ENCODE peak calls at places on chromosomes 3 and 15, in nine cellular contexts. F is GM06990; M is pancreas; D is skeletal muscle cell; N is A549; U is A673; A is CD8-positive, alpha-beta T cell; K is epithelial cell of esophagus; P is AG10803. S is an unnamed sample.

GRCh38 chr3:53230041-53230621 is 25.7 kb downstream of the TKT start:
- DNase-seq in N (no peak), K (no peak), M (no peak), U (no peak), P (no peak), F (no peak), A (no peak), D (no peak), S (no peak)

GRCh38 chr15:100733088-100733487 is 130.7 kb downstream of the ASB7 start:
- DNase-seq in N (peak), D (no peak), A (no peak), K (peak), P (peak), F (no peak), U (no peak), M (no peak), S (no peak)

GRCh38 chr3:172040976-172041963 is 1.9 kb downstream of the FNDC3B start:
- DNase-seq in K (peak), M (no peak), D (no peak), U (no peak), A (no peak), F (no peak), P (peak), N (peak), S (no peak)

GRCh38 chr3:101623656-101624055 is 49.7 kb downstream of the PCNP start:
- DNase-seq in N (no peak), F (no peak), U (no peak), P (no peak), M (no peak), A (no peak), K (no peak), D (no peak), S (no peak)

GRCh38 chr3:69290006-69290405 is 95.9 kb downstream of the FRMD4B start:
- DNase-seq in D (no peak), P (no peak), A (no peak), M (no peak), K (peak), U (no peak), F (no peak), N (no peak), S (no peak)

GRCh38 chr3:5186854-5187151 is 704 bp upstream of the EDEM1 start:
- DNase-seq in U (peak), K (peak), F (no peak), P (peak), D (no peak), A (no peak), M (no peak), N (no peak), S (no peak)

GRCh38 chr3:11509175-11510000 is 134.3 kb downstream of the VGLL4 start:
- DNase-seq in U (peak), F (no peak), P (peak), A (no peak), M (peak), N (peak), D (peak), K (peak), S (no peak)

GRCh38 chr3:49554639-49555265 is 475 bp downstream of the BSN start:
- DNase-seq in N (no peak), F (no peak), A (peak), K (peak), U (peak), D (no peak), P (no peak), M (peak), S (no peak)

GRCh38 chr3:184911570-184911969 is 99.6 kb downstream of the VPS8 start:
- DNase-seq in K (no peak), P (no peak), D (no peak), N (no peak), A (no peak), M (no peak), F (no peak), U (no peak), S (no peak)

GRCh38 chr3:106711650-106712049 is 665.6 kb upstream of the CCDC54 start:
- DNase-seq in A (no peak), M (no peak), D (peak), F (no peak), U (peak), P (peak), N (no peak), K (no peak), S (no peak)

GRCh38 chr3:156620260-156620659 is 54.1 kb upstream of the TIPARP start:
- DNase-seq in N (peak), D (no peak), U (no peak), M (no peak), K (peak), P (no peak), A (no peak), F (no peak), S (peak)

GRCh38 chr15:56325186-56325585 is 40.0 kb upstream of the TEX9 start:
- DNase-seq in K (peak), N (peak), U (no peak), F (no peak), A (no peak), M (no peak), P (peak), D (no peak), S (no peak)

GRCh38 chr3:43959498-43960447 is 269.0 kb downstream of the ABHD5 start:
- DNase-seq in U (no peak), N (no peak), F (no peak), P (no peak), M (no peak), A (no peak), D (no peak), K (no peak), S (no peak)

GRCh38 chr3:60403866-60404265 is 847.4 kb downstream of the FHIT start:
- DNase-seq in A (no peak), F (no peak), D (no peak), K (no peak), N (no peak), P (peak), M (no peak), U (no peak), S (no peak)

GRCh38 chr15:43370310-43370974 is 401 bp downstream of the ZSCAN29 start:
- DNase-seq in F (no peak), U (peak), M (no peak), P (peak), N (no peak), K (peak), A (no peak), D (no peak), S (no peak)

GRCh38 chr3:31508452-31509146 is 24.1 kb upstream of the STT3B start:
- DNase-seq in U (no peak), N (no peak), A (no peak), K (no peak), D (no peak), P (no peak), F (no peak), M (no peak), S (no peak)

GRCh38 chr3:160061525-160061924 is 72.9 kb downstream of the IL12A start:
- DNase-seq in F (no peak), U (no peak), P (no peak), N (no peak), A (no peak), K (no peak), M (no peak), D (no peak), S (no peak)

GRCh38 chr3:64675848-64676247 is 12.0 kb downstream of the ADAMTS9 start:
- DNase-seq in U (no peak), D (no peak), N (no peak), M (no peak), F (no peak), P (no peak), A (no peak), K (no peak), S (no peak)

GRCh38 chr3:134039161-134039862 is 9.6 kb upstream of the SLCO2A1 start:
- DNase-seq in U (no peak), M (no peak), K (peak), N (no peak), F (no peak), P (no peak), D (no peak), A (no peak), S (no peak)

GRCh38 chr3:17443142-17443541 is 299.3 kb downstream of the TBC1D5 start:
- DNase-seq in F (no peak), K (no peak), U (no peak), P (no peak), D (no peak), A (no peak), N (no peak), M (no peak), S (no peak)

GRCh38 chr3:162072656-162073055 is 576.0 kb downstream of the OTOL1 start:
- DNase-seq in K (no peak), N (no peak), A (no peak), F (no peak), U (no peak), M (no peak), D (no peak), P (no peak), S (no peak)

GRCh38 chr3:25428003-25428861 is at the start of gene RARB:
- DNase-seq in F (no peak), U (peak), K (peak), A (no peak), D (peak), P (peak), M (peak), N (peak), S (peak)

GRCh38 chr15:32893412-32893811 is 175.6 kb downstream of the GREM1 start:
- DNase-seq in N (no peak), M (no peak), K (no peak), A (no peak), U (no peak), P (peak), F (no peak), D (no peak), S (no peak)

GRCh38 chr3:47194994-47195393 is 31.1 kb upstream of the SETD2 start:
- DNase-seq in F (no peak), M (no peak), K (no peak), N (no peak), D (no peak), P (no peak), U (no peak), A (no peak), S (no peak)

GRCh38 chr3:175269394-175269793 is 410.3 kb downstream of the NAALADL2 start:
- DNase-seq in U (no peak), P (no peak), D (no peak), A (no peak), M (no peak), N (no peak), F (no peak), K (no peak), S (no peak)

GRCh38 chr15:42510258-42511009 is 15.0 kb downstream of the SNAP23 start:
- DNase-seq in U (no peak), P (no peak), K (no peak), M (no peak), F (no peak), A (no peak), D (no peak), N (no peak), S (no peak)

GRCh38 chr15:65189102-65189740 is 4.1 kb upstream of the CLPX start:
- DNase-seq in F (peak), P (peak), A (no peak), K (peak), U (peak), N (peak), D (peak), M (no peak), S (no peak)

GRCh38 chr3:8982509-8982908 is 19.2 kb upstream of the RAD18 start:
- DNase-seq in P (peak), A (no peak), M (no peak), U (no peak), K (no peak), D (peak), F (no peak), N (no peak), S (no peak)

GRCh38 chr3:69090021-69090420 is 5.3 kb downstream of the ARL6IP5 start:
- DNase-seq in M (no peak), D (peak), A (no peak), P (peak), K (peak), N (no peak), U (peak), F (no peak), S (peak)

GRCh38 chr3:194458122-194458521 is 28.7 kb downstream of the ATP13A3 start:
- DNase-seq in U (no peak), P (no peak), F (no peak), N (no peak), A (no peak), K (no peak), D (no peak), M (no peak), S (no peak)

GRCh38 chr15:26475554-26475953 is 297.3 kb downstream of the GABRB3 start:
- DNase-seq in A (no peak), F (no peak), K (no peak), U (no peak), M (no peak), N (no peak), D (no peak), P (no peak), S (no peak)

GRCh38 chr15:25727867-25728600 is 135.1 kb downstream of the ATP10A start:
- DNase-seq in F (no peak), K (no peak), A (no peak), U (no peak), N (no peak), M (no peak), D (no peak), P (no peak), S (no peak)

GRCh38 chr3:42228796-42229195 is 37.2 kb downstream of the CCK start:
- DNase-seq in N (peak), P (no peak), D (no peak), A (no peak), U (peak), K (peak), M (no peak), F (no peak), S (no peak)

GRCh38 chr3:40240921-40241320 is 68.6 kb upstream of the EIF1B start:
- DNase-seq in N (no peak), K (no peak), A (no peak), D (no peak), M (no peak), F (no peak), P (no peak), U (no peak), S (no peak)

DNA sequence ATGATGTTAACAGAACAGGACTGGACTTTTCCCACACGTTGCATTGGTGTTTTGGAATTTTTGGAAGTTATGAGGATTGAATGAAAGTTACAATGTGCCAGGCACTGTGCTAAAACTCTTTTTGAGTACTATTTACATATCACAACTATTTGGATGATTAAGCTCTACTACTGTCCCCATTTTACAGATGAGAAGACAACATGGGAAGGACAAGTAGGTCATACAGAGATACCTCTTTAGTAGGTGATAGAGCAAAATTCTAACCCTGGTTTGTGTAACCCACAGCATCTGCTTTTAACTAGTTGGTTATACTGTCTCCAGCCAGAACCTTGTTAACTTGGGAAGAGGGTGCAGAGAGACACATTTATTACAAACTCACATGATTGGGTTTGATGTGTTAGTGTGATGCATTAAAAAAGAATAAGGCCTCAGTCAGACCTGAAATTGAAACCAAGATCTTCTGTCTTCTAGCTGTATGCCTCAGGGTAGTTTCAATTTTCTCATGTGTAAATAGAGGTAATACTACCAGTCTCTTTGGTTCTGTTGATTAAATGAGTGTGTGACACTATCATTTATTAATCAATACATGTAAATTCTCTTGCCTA is 1.4 kb downstream of the NDUFB4 start:
- DNase-seq in D (no peak), N (no peak), A (no peak), K (no peak), U (no peak), F (peak), M (no peak), P (no peak), S (no peak)
- H3K4me3 ChIP-seq in D (peak), N (peak), A (peak), K (peak), U (peak), F (peak), M (no peak), P (peak), S (peak)

DNA sequence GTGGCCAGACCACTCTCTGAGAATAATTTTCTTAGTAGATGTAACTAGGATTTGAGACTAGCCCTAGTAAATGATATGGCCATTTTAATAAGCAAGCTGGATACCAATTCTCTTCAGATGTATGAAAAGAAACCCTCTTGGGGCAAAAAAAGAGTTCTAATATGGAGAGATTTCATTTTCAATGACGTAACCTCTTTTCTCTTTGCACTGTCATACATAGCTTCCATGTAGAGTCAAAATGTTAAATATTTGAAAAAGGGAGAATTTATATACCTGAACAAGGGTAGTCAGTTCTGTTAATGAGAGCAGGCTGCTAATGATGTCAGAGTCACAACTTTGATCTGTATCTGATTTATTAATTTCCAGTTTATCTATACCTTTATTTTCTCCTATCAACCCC is 120.0 kb downstream of the KBTBD8 start:
- DNase-seq in N (no peak), A (no peak), M (no peak), P (no peak), U (no peak), K (no peak), D (no peak), F (no peak), S (no peak)
- H3K4me3 ChIP-seq in N (no peak), A (no peak), M (no peak), P (no peak), U (no peak), K (no peak), D (no peak), F (no peak), S (no peak)

GRCh38 chr3:62318365-62318751 is 55.0 kb downstream of the FEZF2 start:
- DNase-seq in F (no peak), N (no peak), D (no peak), M (no peak), K (no peak), A (no peak), U (no peak), P (no peak), S (no peak)

GRCh38 chr3:62316525-62316924 is 56.8 kb downstream of the FEZF2 start:
- DNase-seq in N (no peak), U (no peak), K (no peak), A (no peak), D (no peak), P (no peak), F (no peak), M (no peak), S (no peak)

GRCh38 chr3:62318752-62319569 is 54.4 kb downstream of the FEZF2 start:
- DNase-seq in K (peak), F (peak), A (peak), U (peak), N (peak), D (peak), P (peak), M (peak), S (peak)

GRCh38 chr3:62323241-62323640 is 50.1 kb downstream of the FEZF2 start:
- DNase-seq in D (no peak), K (no peak), U (no peak), F (no peak), M (no peak), P (no peak), N (no peak), A (no peak), S (peak)

DNA sequence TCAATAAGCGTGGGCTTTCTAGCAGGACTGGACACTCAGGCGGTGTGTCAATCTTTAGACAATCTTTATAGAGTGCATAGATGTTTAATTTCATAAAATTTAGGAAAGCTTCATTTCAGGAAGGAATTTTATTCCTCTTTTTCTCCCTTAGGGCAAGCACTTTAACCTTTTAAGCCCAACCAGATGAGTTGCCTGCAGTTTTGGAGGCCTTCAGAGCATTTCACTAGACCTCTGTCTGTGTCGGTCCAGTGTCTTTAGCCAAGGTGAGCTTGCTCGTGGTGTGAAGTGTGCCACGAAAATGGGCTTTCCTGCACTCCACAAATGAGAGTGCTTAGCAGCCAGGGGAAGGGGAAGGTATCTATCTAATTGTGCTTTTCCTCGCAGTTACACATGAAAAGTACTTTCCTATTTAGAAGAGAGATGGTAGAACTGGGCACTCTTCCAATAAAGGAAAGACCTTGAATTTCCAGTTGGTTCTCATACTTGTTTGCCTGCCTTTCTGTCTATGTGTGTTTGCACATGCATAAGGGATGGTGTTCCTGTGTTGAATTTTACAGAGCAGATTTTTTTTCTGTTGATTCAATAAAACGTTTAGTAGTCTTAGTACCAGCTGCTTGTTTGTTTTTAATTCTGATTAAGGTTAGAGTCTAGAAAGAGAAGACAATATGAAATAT is 53.6 kb downstream of the FEZF2 start:
- DNase-seq in A (no peak), U (no peak), K (peak), P (no peak), D (no peak), F (no peak), M (no peak), N (no peak), S (no peak)
- H3K4me3 ChIP-seq in A (no peak), U (peak), K (peak), P (peak), D (peak), F (no peak), M (no peak), N (peak), S (peak)

GRCh38 chr3:32681811-32682210 is 3.2 kb upstream of the CNOT10 start:
- DNase-seq in A (no peak), P (no peak), K (peak), U (no peak), M (no peak), N (peak), F (no peak), D (no peak), S (no peak)

GRCh38 chr3:32685604-32686185 is 707 bp downstream of the CNOT10 start:
- DNase-seq in N (peak), A (no peak), F (no peak), M (no peak), D (no peak), U (peak), P (peak), K (peak), S (no peak)

GRCh38 chr3:32684029-32684799 is 774 bp upstream of the CNOT10 start:
- DNase-seq in N (no peak), D (no peak), M (no peak), P (no peak), F (no peak), A (no peak), K (no peak), U (no peak), S (no peak)

GRCh38 chr3:32684800-32685603 is at the start of gene CNOT10:
- DNase-seq in N (peak), K (peak), M (peak), D (peak), U (peak), P (peak), A (peak), F (peak), S (no peak)

GRCh38 chr3:32686713-32687112 is 1.7 kb downstream of the CNOT10 start:
- DNase-seq in D (no peak), P (no peak), F (no peak), U (peak), K (peak), N (no peak), A (no peak), M (no peak), S (no peak)
- H3K4me3 ChIP-seq in D (no peak), P (no peak), F (peak), U (peak), K (peak), N (peak), A (no peak), M (no peak), S (peak)

GRCh38 chr3:179194931-179195330 is 46.8 kb downstream of the PIK3CA start:
- DNase-seq in M (no peak), A (no peak), K (no peak), U (no peak), N (no peak), P (no peak), D (no peak), F (no peak), S (no peak)

GRCh38 chr3:179186426-179186825 is 38.3 kb downstream of the PIK3CA start:
- DNase-seq in P (no peak), F (no peak), M (no peak), D (no peak), K (no peak), N (no peak), A (no peak), U (no peak), S (no peak)

GRCh38 chr3:179192542-179192941 is 44.4 kb downstream of the PIK3CA start:
- DNase-seq in N (no peak), M (no peak), P (no peak), D (no peak), A (no peak), F (no peak), K (no peak), U (no peak), S (no peak)

GRCh38 chr3:179189764-179190163 is 41.6 kb downstream of the PIK3CA start:
- DNase-seq in K (no peak), D (peak), A (no peak), U (peak), M (no peak), P (peak), F (no peak), N (no peak), S (no peak)
- H3K4me3 ChIP-seq in K (no peak), D (no peak), A (no peak), U (no peak), M (no peak), P (no peak), F (no peak), N (no peak), S (no peak)

GRCh38 chr15:38672814-38673292 is 108.2 kb upstream of the RASGRP1 start:
- DNase-seq in P (no peak), F (no peak), U (no peak), M (no peak), A (peak), D (no peak), K (no peak), N (peak), S (no peak)
- H3K4me3 ChIP-seq in P (no peak), F (no peak), U (no peak), M (no peak), A (no peak), D (no peak), K (no peak), N (no peak), S (no peak)